ENCODE peak calls at places on chromosomes 16 and 17, in five cellular contexts. One of them, this sample, is unnamed.

GRCh38 chr17:58415371-58416055 is 1.8 kb downstream of the RNF43 start:
- DNase-seq in K562: no peak
- DNase-seq in SK-N-SH: peak
- DNase-seq in HepG2: peak
- DNase-seq in HCT116: no peak
- DNase-seq in this sample: no peak

GRCh38 chr17:4811471-4811870 is 4.5 kb downstream of the PLD2 start:
- DNase-seq in K562: no peak
- DNase-seq in SK-N-SH: no peak
- DNase-seq in HepG2: no peak
- DNase-seq in HCT116: no peak
- DNase-seq in this sample: no peak

GRCh38 chr17:38590988-38591758 is 14.6 kb downstream of the SRCIN1 start:
- DNase-seq in K562: no peak
- DNase-seq in SK-N-SH: no peak
- DNase-seq in HepG2: peak
- DNase-seq in HCT116: no peak
- DNase-seq in this sample: no peak

GRCh38 chr17:27456681-27457404 is 595 bp downstream of the KSR1 start:
- DNase-seq in K562: peak
- DNase-seq in SK-N-SH: peak
- DNase-seq in HepG2: no peak
- DNase-seq in HCT116: no peak
- DNase-seq in this sample: no peak

GRCh38 chr16:252366-253337 is 18.0 kb downstream of the FAM234A start:
- DNase-seq in K562: peak
- DNase-seq in SK-N-SH: no peak
- DNase-seq in HepG2: no peak
- DNase-seq in HCT116: no peak
- DNase-seq in this sample: peak

GRCh38 chr17:58710948-58711552 is 18.6 kb downstream of the RAD51C start:
- DNase-seq in K562: peak
- DNase-seq in SK-N-SH: peak
- DNase-seq in HepG2: peak
- DNase-seq in HCT116: peak
- DNase-seq in this sample: no peak

GRCh38 chr17:80123791-80124190 is 22.4 kb downstream of the GAA start:
- DNase-seq in K562: no peak
- DNase-seq in SK-N-SH: no peak
- DNase-seq in HepG2: no peak
- DNase-seq in HCT116: no peak
- DNase-seq in this sample: no peak

GRCh38 chr16:81277681-81278080 is 37.1 kb upstream of the GAN start:
- DNase-seq in K562: no peak
- DNase-seq in SK-N-SH: no peak
- DNase-seq in HepG2: no peak
- DNase-seq in HCT116: no peak
- DNase-seq in this sample: no peak

GRCh38 chr17:6305613-6306360 is 129.1 kb downstream of the AIPL1 start:
- DNase-seq in K562: no peak
- DNase-seq in SK-N-SH: no peak
- DNase-seq in HepG2: no peak
- DNase-seq in HCT116: no peak
- DNase-seq in this sample: no peak

GRCh38 chr17:66438101-66438500 is 135.7 kb downstream of the PRKCA start:
- DNase-seq in K562: no peak
- DNase-seq in SK-N-SH: no peak
- DNase-seq in HepG2: no peak
- DNase-seq in HCT116: no peak
- DNase-seq in this sample: no peak

GRCh38 chr16:16067127-16067526 is 117.7 kb downstream of the ABCC1 start:
- DNase-seq in K562: no peak
- DNase-seq in SK-N-SH: no peak
- DNase-seq in HepG2: no peak
- DNase-seq in HCT116: no peak
- DNase-seq in this sample: no peak

GRCh38 chr17:17028059-17028877 is 14.0 kb upstream of the MPRIP start:
- DNase-seq in K562: peak
- DNase-seq in SK-N-SH: peak
- DNase-seq in HepG2: peak
- DNase-seq in HCT116: peak
- DNase-seq in this sample: no peak

GRCh38 chr17:48960834-48961515 is 7.4 kb downstream of the GIP start:
- DNase-seq in K562: peak
- DNase-seq in SK-N-SH: no peak
- DNase-seq in HepG2: peak
- DNase-seq in HCT116: no peak
- DNase-seq in this sample: no peak

GRCh38 chr16:10970065-10970464 is 25.7 kb downstream of the CLEC16A start:
- DNase-seq in K562: no peak
- DNase-seq in SK-N-SH: no peak
- DNase-seq in HepG2: no peak
- DNase-seq in HCT116: no peak
- DNase-seq in this sample: no peak

GRCh38 chr16:47965439-47965838 is 190.4 kb downstream of the ABCC12 start:
- DNase-seq in K562: no peak
- DNase-seq in SK-N-SH: no peak
- DNase-seq in HepG2: no peak
- DNase-seq in HCT116: no peak
- DNase-seq in this sample: no peak

GRCh38 chr17:66348605-66349165 is 46.3 kb downstream of the PRKCA start:
- DNase-seq in K562: peak
- DNase-seq in SK-N-SH: peak
- DNase-seq in HepG2: peak
- DNase-seq in HCT116: peak
- DNase-seq in this sample: no peak

GRCh38 chr16:49921791-49922456 is 66.0 kb upstream of the ZNF423 start:
- DNase-seq in K562: peak
- DNase-seq in SK-N-SH: peak
- DNase-seq in HepG2: peak
- DNase-seq in HCT116: peak
- DNase-seq in this sample: no peak

GRCh38 chr17:47700471-47701449 is 6.8 kb downstream of the TBKBP1 start:
- DNase-seq in K562: no peak
- DNase-seq in SK-N-SH: no peak
- DNase-seq in HepG2: no peak
- DNase-seq in HCT116: no peak
- DNase-seq in this sample: no peak

GRCh38 chr17:48626470-48627241 is 498 bp upstream of the HOXB9 start:
- DNase-seq in K562: peak
- DNase-seq in SK-N-SH: no peak
- DNase-seq in HepG2: no peak
- DNase-seq in HCT116: peak
- DNase-seq in this sample: no peak

GRCh38 chr16:85431431-85432124 is 181.5 kb upstream of the GSE1 start:
- DNase-seq in K562: no peak
- DNase-seq in SK-N-SH: peak
- DNase-seq in HepG2: no peak
- DNase-seq in HCT116: no peak
- DNase-seq in this sample: no peak

GRCh38 chr16:56354016-56354415 is 71.3 kb downstream of the AMFR start:
- DNase-seq in K562: no peak
- DNase-seq in SK-N-SH: no peak
- DNase-seq in HepG2: no peak
- DNase-seq in HCT116: no peak
- DNase-seq in this sample: no peak

GRCh38 chr16:30482366-30482765 is 9.8 kb downstream of the ITGAL start:
- DNase-seq in K562: peak
- DNase-seq in SK-N-SH: no peak
- DNase-seq in HepG2: no peak
- DNase-seq in HCT116: peak
- DNase-seq in this sample: no peak

GRCh38 chr16:49274936-49275730 is 6.5 kb downstream of the CBLN1 start:
- DNase-seq in K562: no peak
- DNase-seq in SK-N-SH: no peak
- DNase-seq in HepG2: no peak
- DNase-seq in HCT116: no peak
- DNase-seq in this sample: no peak

GRCh38 chr17:82932146-82933005 is 92.6 kb upstream of the ZNF750 start:
- DNase-seq in K562: no peak
- DNase-seq in SK-N-SH: no peak
- DNase-seq in HepG2: no peak
- DNase-seq in HCT116: no peak
- DNase-seq in this sample: no peak

GRCh38 chr17:79947351-79948031 is 88.2 kb downstream of the TBC1D16 start:
- DNase-seq in K562: no peak
- DNase-seq in SK-N-SH: no peak
- DNase-seq in HepG2: no peak
- DNase-seq in HCT116: no peak
- DNase-seq in this sample: no peak

GRCh38 chr17:74176546-74177001 is 26.9 kb upstream of the RPL38 start:
- DNase-seq in K562: peak
- DNase-seq in SK-N-SH: peak
- DNase-seq in HepG2: peak
- DNase-seq in HCT116: peak
- DNase-seq in this sample: no peak

GRCh38 chr16:27390157-27390556 is 11.8 kb upstream of the IL21R start:
- DNase-seq in K562: no peak
- DNase-seq in SK-N-SH: no peak
- DNase-seq in HepG2: no peak
- DNase-seq in HCT116: no peak
- DNase-seq in this sample: no peak

GRCh38 chr16:56357765-56358322 is 67.5 kb downstream of the AMFR start:
- DNase-seq in K562: no peak
- DNase-seq in SK-N-SH: peak
- DNase-seq in HepG2: peak
- DNase-seq in HCT116: no peak
- DNase-seq in this sample: no peak

GRCh38 chr17:29342148-29342765 is 47.9 kb upstream of the TAOK1 start:
- DNase-seq in K562: no peak
- DNase-seq in SK-N-SH: no peak
- DNase-seq in HepG2: no peak
- DNase-seq in HCT116: no peak
- DNase-seq in this sample: no peak

GRCh38 chr17:29341726-29342125 is 47.8 kb upstream of the NUFIP2 start:
- DNase-seq in K562: no peak
- DNase-seq in SK-N-SH: no peak
- DNase-seq in HepG2: no peak
- DNase-seq in HCT116: no peak
- DNase-seq in this sample: no peak

GRCh38 chr17:29346462-29346861 is 43.7 kb upstream of the TAOK1 start:
- DNase-seq in K562: no peak
- DNase-seq in SK-N-SH: no peak
- DNase-seq in HepG2: no peak
- DNase-seq in HCT116: no peak
- DNase-seq in this sample: no peak

GRCh38 chr17:29345066-29345465 is 45.1 kb upstream of the TAOK1 start:
- DNase-seq in K562: no peak
- DNase-seq in SK-N-SH: no peak
- DNase-seq in HepG2: no peak
- DNase-seq in HCT116: no peak
- DNase-seq in this sample: no peak

GRCh38 chr17:29344201-29344856 is 45.8 kb upstream of the TAOK1 start:
- DNase-seq in K562: no peak
- DNase-seq in SK-N-SH: no peak
- DNase-seq in HepG2: no peak
- DNase-seq in HCT116: no peak
- DNase-seq in this sample: no peak
- TF ChIP-seq ZBTB33 in K562: no peak
- TF ChIP-seq ZBTB33 in SK-N-SH: no peak
- TF ChIP-seq ZBTB33 in HepG2: no peak
- TF ChIP-seq ZBTB33 in HCT116: no peak
- TF ChIP-seq ZBTB33 in this sample: no peak

GRCh38 chr16:21656795-21657768 is 4.7 kb upstream of the IGSF6 start:
- DNase-seq in K562: peak
- DNase-seq in SK-N-SH: peak
- DNase-seq in HepG2: peak
- DNase-seq in HCT116: peak
- DNase-seq in this sample: peak
- TF ChIP-seq ZBTB33 in K562: no peak
- TF ChIP-seq ZBTB33 in SK-N-SH: no peak
- TF ChIP-seq ZBTB33 in HepG2: no peak
- TF ChIP-seq ZBTB33 in HCT116: no peak
- TF ChIP-seq ZBTB33 in this sample: no peak

GRCh38 chr17:81697261-81698044 is 5.7 kb upstream of the MRPL12 start:
- DNase-seq in K562: no peak
- DNase-seq in SK-N-SH: no peak
- DNase-seq in HepG2: no peak
- DNase-seq in HCT116: no peak
- DNase-seq in this sample: no peak
- TF ChIP-seq ZBTB33 in K562: no peak
- TF ChIP-seq ZBTB33 in SK-N-SH: no peak
- TF ChIP-seq ZBTB33 in HepG2: no peak
- TF ChIP-seq ZBTB33 in HCT116: no peak
- TF ChIP-seq ZBTB33 in this sample: no peak

GRCh38 chr16:11994187-11995119 is 17.9 kb downstream of the SNX29 start:
- DNase-seq in K562: peak
- DNase-seq in SK-N-SH: no peak
- DNase-seq in HepG2: peak
- DNase-seq in HCT116: no peak
- DNase-seq in this sample: no peak
- TF ChIP-seq ZBTB33 in K562: no peak
- TF ChIP-seq ZBTB33 in SK-N-SH: no peak
- TF ChIP-seq ZBTB33 in HepG2: no peak
- TF ChIP-seq ZBTB33 in HCT116: no peak
- TF ChIP-seq ZBTB33 in this sample: no peak

DNA sequence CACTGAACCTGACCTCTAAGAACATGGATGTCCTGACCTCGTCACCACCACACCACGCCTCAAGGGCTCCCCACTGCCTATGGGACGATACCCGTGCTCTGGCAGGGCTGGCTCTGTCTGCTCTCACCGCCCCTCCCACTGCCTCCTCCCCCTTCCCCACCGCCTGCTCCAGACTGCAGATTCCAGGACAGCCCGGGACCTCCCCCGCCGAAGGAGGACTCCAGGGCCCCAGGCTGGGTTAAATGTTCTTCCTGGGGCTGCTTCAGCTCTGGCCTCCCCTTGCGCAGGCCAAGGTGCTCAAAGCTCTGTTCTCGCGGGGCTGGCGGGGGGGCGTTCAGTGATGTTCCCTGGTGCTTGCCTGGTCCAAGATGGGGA is 3.1 kb downstream of the NPW start:
- DNase-seq in K562: peak
- DNase-seq in SK-N-SH: peak
- DNase-seq in HepG2: no peak
- DNase-seq in HCT116: no peak
- DNase-seq in this sample: no peak
- TF ChIP-seq ZBTB33 in K562: no peak
- TF ChIP-seq ZBTB33 in SK-N-SH: no peak
- TF ChIP-seq ZBTB33 in HepG2: no peak
- TF ChIP-seq ZBTB33 in HCT116: no peak
- TF ChIP-seq ZBTB33 in this sample: peak

GRCh38 chr17:57405486-57406072 is 149.3 kb downstream of the MSI2 start:
- DNase-seq in K562: no peak
- DNase-seq in SK-N-SH: no peak
- DNase-seq in HepG2: no peak
- DNase-seq in HCT116: no peak
- DNase-seq in this sample: no peak
- TF ChIP-seq ZBTB33 in K562: no peak
- TF ChIP-seq ZBTB33 in SK-N-SH: no peak
- TF ChIP-seq ZBTB33 in HepG2: no peak
- TF ChIP-seq ZBTB33 in HCT116: no peak
- TF ChIP-seq ZBTB33 in this sample: no peak

DNA sequence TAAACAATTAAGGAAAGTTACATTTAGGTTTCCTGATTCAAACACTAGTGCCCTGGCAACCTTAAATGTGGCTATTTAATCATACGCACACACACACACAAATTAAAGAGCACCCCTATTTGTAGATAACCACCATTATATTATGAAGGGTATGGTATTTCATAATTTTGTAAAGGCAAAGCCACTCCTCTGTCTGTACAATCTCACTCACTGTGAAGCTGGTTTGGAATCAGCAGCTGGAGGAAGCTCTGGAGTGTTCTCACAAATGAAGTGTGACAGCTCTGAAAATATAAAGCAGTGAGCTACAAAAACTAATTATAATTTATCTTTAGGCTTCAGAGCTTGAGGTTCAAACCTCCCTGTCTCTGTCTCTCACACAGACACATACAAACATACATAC is 57.9 kb upstream of the KCNJ16 start:
- DNase-seq in K562: no peak
- DNase-seq in SK-N-SH: no peak
- DNase-seq in HepG2: no peak
- DNase-seq in HCT116: no peak
- DNase-seq in this sample: no peak
- TF ChIP-seq ZBTB33 in K562: no peak
- TF ChIP-seq ZBTB33 in SK-N-SH: no peak
- TF ChIP-seq ZBTB33 in HepG2: no peak
- TF ChIP-seq ZBTB33 in HCT116: no peak
- TF ChIP-seq ZBTB33 in this sample: no peak